ENCODE peak calls at places on chromosomes 6 and 20, in four cellular contexts. G is endothelial cell, I is lower leg skin, L is glutamatergic neuron. S is an unnamed sample.

GRCh38 chr20:20856306-20856705 is 143.9 kb upstream of the RALGAPA2 start:
- DNase-seq in G (no peak), L (no peak), I (no peak), S (no peak)

GRCh38 chr6:30483677-30484279 is 5.5 kb upstream of the HLA-E start:
- DNase-seq in L (no peak), I (no peak), G (peak), S (peak)

GRCh38 chr6:56542367-56543331 is 100.0 kb downstream of the DST start:
- DNase-seq in G (peak), L (peak), I (peak), S (peak)

GRCh38 chr6:90294989-90295853 is 1.4 kb downstream of the BACH2 start:
- DNase-seq in L (peak), G (peak), I (peak), S (no peak)

GRCh38 chr20:62886709-62887058 is 25.1 kb upstream of the TCFL5 start:
- DNase-seq in I (no peak), G (no peak), L (no peak), S (no peak)

GRCh38 chr6:18565231-18565630 is 178.1 kb downstream of the RNF144B start:
- DNase-seq in G (no peak), L (no peak), I (no peak), S (no peak)

GRCh38 chr6:138403324-138403800 is 661 bp upstream of the HEBP2 start:
- DNase-seq in G (peak), I (no peak), L (peak), S (no peak)

GRCh38 chr6:164097056-164097455 is 682.5 kb downstream of the QKI start:
- DNase-seq in I (no peak), L (no peak), G (no peak), S (no peak)

GRCh38 chr6:139370047-139370706 is 4.3 kb downstream of the CITED2 start:
- DNase-seq in G (no peak), L (no peak), I (no peak), S (no peak)

GRCh38 chr20:35207950-35208611 is 18.4 kb upstream of the MMP24 start:
- DNase-seq in L (peak), G (peak), I (peak), S (no peak)

GRCh38 chr20:52972965-52973819 is 1.0 kb downstream of the TSHZ2 start:
- DNase-seq in L (peak), G (peak), I (no peak), S (no peak)

GRCh38 chr6:136345145-136345544 is 55.5 kb upstream of the BCLAF1 start:
- DNase-seq in I (no peak), G (no peak), L (no peak), S (no peak)

GRCh38 chr6:113859349-113860164 is 2.4 kb downstream of the MARCKS start:
- DNase-seq in L (peak), I (no peak), G (peak), S (no peak)

GRCh38 chr6:80165143-80165542 is 58.7 kb downstream of the BCKDHB start:
- DNase-seq in I (no peak), G (no peak), L (no peak), S (no peak)

GRCh38 chr6:135212020-135212806 is 31.1 kb downstream of the MYB start:
- DNase-seq in L (no peak), G (no peak), I (no peak), S (no peak)

GRCh38 chr20:35355372-35355771 is 56.4 kb downstream of the UQCC1 start:
- DNase-seq in I (no peak), G (no peak), L (no peak), S (peak)

GRCh38 chr20:17573493-17573892 is 3.6 kb downstream of the DSTN start:
- DNase-seq in I (no peak), G (no peak), L (no peak), S (no peak)

GRCh38 chr6:36679043-36679821 is 718 bp downstream of the CDKN1A start:
- DNase-seq in I (peak), G (peak), L (peak), S (no peak)

GRCh38 chr20:34016736-34017135 is 23.0 kb downstream of the RALY start:
- DNase-seq in G (no peak), I (no peak), L (peak), S (no peak)

GRCh38 chr20:10954137-10954840 is 280.5 kb upstream of the JAG1 start:
- DNase-seq in G (no peak), L (no peak), I (peak), S (no peak)

GRCh38 chr6:111992851-111993250 is 61.1 kb upstream of the CCN6 start:
- DNase-seq in G (no peak), L (no peak), I (no peak), S (no peak)

GRCh38 chr6:137227872-137228302 is 8.7 kb upstream of the IFNGR1 start:
- DNase-seq in G (no peak), L (no peak), I (no peak), S (no peak)

DNA sequence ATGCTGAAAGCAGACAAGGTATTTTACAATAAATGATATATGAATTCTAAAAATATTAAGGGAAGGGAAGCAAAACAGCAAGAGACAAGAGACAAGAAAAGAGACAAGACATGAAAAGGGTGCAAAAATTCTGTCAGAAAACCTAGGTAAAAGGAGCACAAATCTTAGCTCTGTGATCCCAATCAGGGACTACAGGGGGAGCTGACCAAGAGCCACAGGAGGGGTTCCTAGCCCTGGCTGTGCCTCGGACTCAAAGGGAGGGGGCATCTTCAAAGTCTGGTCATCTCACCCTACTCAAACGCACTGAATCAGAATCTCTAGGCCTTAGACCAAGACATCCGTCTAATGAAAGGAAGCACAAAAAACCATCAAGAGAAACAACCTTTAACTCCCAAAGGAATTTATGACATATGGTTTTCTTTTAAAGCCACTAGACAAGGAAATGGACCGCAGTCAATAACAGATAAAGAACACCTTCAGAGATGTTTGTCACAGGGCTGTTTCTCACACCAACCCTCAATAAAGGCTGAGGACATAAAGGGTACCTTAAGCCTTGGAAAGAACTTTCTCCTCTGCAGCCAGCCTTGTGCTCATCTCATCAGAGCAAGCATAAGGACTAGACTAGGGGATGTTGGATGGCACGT is 130.4 kb upstream of the CDYL start:
- DNase-seq in G (no peak), L (no peak), I (no peak), S (no peak)
- TF ChIP-seq CTCF in G (no peak), L (no peak), I (no peak), S (peak)

DNA sequence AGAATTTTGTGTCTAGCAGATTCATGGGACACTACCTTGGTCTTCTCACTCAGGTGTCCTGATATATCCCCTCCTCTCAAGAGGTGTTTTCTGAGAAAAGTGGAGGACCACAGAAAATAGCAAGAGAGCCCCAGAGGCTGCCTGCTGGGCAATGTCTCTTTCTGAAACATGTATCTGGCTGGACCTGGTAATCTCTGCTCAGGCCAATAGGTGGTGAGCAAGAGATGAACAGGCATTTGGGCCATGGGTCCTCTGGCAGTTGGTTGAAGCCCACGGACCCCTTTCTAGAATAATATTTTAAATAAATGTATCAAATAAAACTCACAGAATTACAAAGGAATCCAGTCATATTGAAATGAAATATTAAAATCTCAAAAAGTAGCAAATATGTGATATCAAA is 8.8 kb upstream of the THBD start:
- DNase-seq in L (no peak), I (no peak), G (no peak), S (no peak)
- TF ChIP-seq CTCF in L (no peak), I (no peak), G (no peak), S (peak)

GRCh38 chr6:125510405-125510804 is 208.6 kb upstream of the HDDC2 start:
- DNase-seq in I (no peak), L (no peak), G (no peak), S (no peak)

GRCh38 chr6:125511809-125512341 is 210.1 kb upstream of the HDDC2 start:
- DNase-seq in G (no peak), L (no peak), I (no peak), S (peak)

GRCh38 chr6:125509477-125509876 is 207.7 kb upstream of the HDDC2 start:
- DNase-seq in L (no peak), G (no peak), I (no peak), S (no peak)

GRCh38 chr6:125513978-125514377 is 212.2 kb upstream of the HDDC2 start:
- DNase-seq in L (no peak), I (no peak), G (no peak), S (no peak)

DNA sequence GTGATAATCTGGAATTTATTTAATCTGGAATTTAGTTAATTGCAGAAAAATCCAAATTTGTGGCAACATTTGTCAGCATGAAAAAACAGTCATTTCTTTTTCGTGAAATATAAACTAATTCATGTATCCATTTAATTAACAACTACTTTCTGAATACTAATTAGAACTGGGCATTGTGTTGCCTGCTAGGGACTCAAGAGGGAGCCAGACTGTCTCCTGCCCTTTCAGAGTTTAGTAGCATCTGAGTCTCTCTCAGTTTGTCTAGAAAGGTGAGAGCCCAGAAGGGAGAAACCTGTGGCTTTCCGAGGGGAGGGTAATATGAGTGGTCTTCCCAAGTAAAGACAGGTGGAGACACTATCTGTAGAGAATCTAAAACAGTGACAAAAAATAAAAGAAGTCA is 210.9 kb upstream of the HDDC2 start:
- DNase-seq in L (no peak), G (no peak), I (no peak), S (no peak)
- TF ChIP-seq CTCF in L (no peak), G (peak), I (no peak), S (peak)

GRCh38 chr6:22145823-22146379 is 150.9 kb downstream of the PRL start:
- DNase-seq in L (no peak), G (peak), I (no peak), S (peak)
- TF ChIP-seq CTCF in L (no peak), G (no peak), I (no peak), S (peak)

GRCh38 chr20:9260027-9260426 is 191.1 kb downstream of the PLCB4 start:
- DNase-seq in G (no peak), I (no peak), L (no peak), S (no peak)

GRCh38 chr20:9261781-9262180 is 192.9 kb downstream of the PLCB4 start:
- DNase-seq in G (no peak), I (no peak), L (no peak), S (no peak)

GRCh38 chr20:9256359-9256758 is 187.5 kb downstream of the PLCB4 start:
- DNase-seq in L (no peak), G (no peak), I (no peak), S (no peak)

GRCh38 chr20:9255171-9255570 is 186.3 kb downstream of the PLCB4 start:
- DNase-seq in I (no peak), G (no peak), L (no peak), S (peak)

DNA sequence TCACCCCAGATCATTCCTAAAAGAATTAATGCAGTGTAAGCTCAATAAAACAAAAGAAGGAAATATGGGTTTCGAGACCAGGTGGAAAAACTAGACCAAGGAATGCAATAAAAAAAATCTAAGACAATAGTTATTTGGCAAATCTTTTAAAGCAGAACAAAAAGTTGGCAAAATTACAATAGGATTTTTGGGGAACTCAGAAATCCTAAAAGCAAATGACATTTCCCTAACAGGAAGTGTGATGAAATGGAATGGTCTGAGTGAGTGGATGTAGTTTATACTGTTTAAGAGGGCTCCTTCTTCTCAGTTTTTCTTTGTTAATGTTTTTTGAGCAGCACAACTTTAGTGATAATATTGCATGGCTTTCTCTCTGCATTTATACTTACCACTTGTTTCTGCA is 190.0 kb downstream of the PLCB4 start:
- DNase-seq in I (no peak), G (no peak), L (no peak), S (no peak)
- TF ChIP-seq CTCF in I (no peak), G (no peak), L (no peak), S (no peak)

GRCh38 chr20:47377122-47377722 is 20.7 kb upstream of the ZMYND8 start:
- DNase-seq in L (no peak), I (peak), G (no peak), S (no peak)
- TF ChIP-seq CTCF in L (no peak), I (no peak), G (no peak), S (no peak)

DNA sequence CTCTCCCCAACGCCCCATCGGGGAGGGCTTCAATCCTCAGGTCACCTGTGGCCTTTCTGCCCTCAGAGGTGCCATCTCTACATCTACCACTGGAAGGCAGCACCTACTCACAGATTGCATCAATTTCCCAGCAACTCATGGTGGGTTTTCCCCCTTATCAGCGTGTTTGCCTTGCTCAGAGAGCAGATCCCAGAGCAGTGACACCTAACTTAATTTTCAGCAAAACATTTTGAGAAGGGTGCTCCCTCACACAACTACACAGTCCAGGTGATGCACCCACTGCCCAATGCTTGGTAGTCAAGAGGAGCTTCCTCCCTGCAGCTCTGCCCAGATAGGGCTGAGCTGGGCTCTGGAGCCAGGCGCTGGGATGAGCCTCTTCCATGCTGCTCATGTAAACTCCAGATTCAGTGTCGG is 48.2 kb downstream of the PLG start:
- DNase-seq in I (no peak), G (peak), L (peak), S (no peak)
- TF ChIP-seq CTCF in I (no peak), G (peak), L (peak), S (no peak)

S was measured in retinal pigment epithelial cell.